ENCODE peak calls at places on chromosomes 16 and 17, in six cellular contexts. H, U, P, S, D and Q are unnamed samples.

GRCh38 chr17:66647391-66647983 is 187.4 kb upstream of the CACNG5 start:
- DNase-seq in D (no peak), H (no peak), P (no peak), U (no peak), S (no peak), Q (no peak)

GRCh38 chr16:50984688-50985087 is 166.4 kb downstream of the SALL1 start:
- DNase-seq in U (no peak), D (no peak), H (no peak), S (no peak), P (no peak), Q (no peak)

GRCh38 chr17:38705803-38706624 is 941 bp downstream of the MLLT6 start:
- DNase-seq in P (peak; percentile 33), U (peak; percentile 55), S (no peak), D (no peak), H (no peak), Q (peak; percentile 57)

GRCh38 chr16:35249051-35249450 is 1789.6 kb downstream of the TP53TG3F start:
- DNase-seq in H (no peak), S (no peak), U (no peak), D (no peak), P (no peak), Q (no peak)

GRCh38 chr17:10612957-10613744 is 44.0 kb downstream of the MYH3 start:
- DNase-seq in S (peak; percentile 6), D (peak; percentile 4), U (no peak), P (no peak), H (no peak), Q (no peak)

GRCh38 chr17:41133880-41134735 is 6.2 kb downstream of the KRTAP4-6 start:
- DNase-seq in P (no peak), U (no peak), D (no peak), S (no peak), H (no peak), Q (no peak)

GRCh38 chr17:78939615-78940014 is 14.4 kb upstream of the TIMP2 start:
- DNase-seq in P (no peak), H (no peak), U (no peak), D (peak; percentile 11), S (no peak), Q (no peak)

GRCh38 chr17:35257080-35257701 is 14.3 kb downstream of the SLFN5 start:
- DNase-seq in D (no peak), H (no peak), U (no peak), S (peak; percentile 26), P (no peak), Q (peak; percentile 44)

GRCh38 chr16:54487933-54488332 is 201.3 kb upstream of the IRX3 start:
- DNase-seq in D (no peak), P (no peak), U (no peak), H (no peak), S (no peak), Q (no peak)

GRCh38 chr16:1445518-1446197 is 1.3 kb upstream of the CCDC154 start:
- DNase-seq in H (no peak), P (no peak), S (no peak), D (no peak), U (no peak), Q (no peak)

GRCh38 chr17:50768348-50768761 is 1.0 kb upstream of the ANKRD40CL start:
- DNase-seq in P (no peak), H (no peak), U (peak; percentile 46), D (no peak), S (no peak), Q (peak; percentile 34)

GRCh38 chr16:78584213-78584860 is 484.9 kb downstream of the WWOX start:
- DNase-seq in P (no peak), H (no peak), U (no peak), S (no peak), D (no peak), Q (no peak)

GRCh38 chr16:57999971-58000705 is at the start of gene ZNF319:
- DNase-seq in D (peak; percentile 22), U (peak; percentile 60), P (no peak), S (no peak), H (no peak), Q (no peak)

GRCh38 chr16:24568392-24568791 is 29.0 kb downstream of the RBBP6 start:
- DNase-seq in U (no peak), S (no peak), D (no peak), H (no peak), P (no peak), Q (no peak)